ENCODE peak calls at places on chromosomes 2 and 18, in four cellular contexts. One of them, this sample, is unnamed.

GRCh38 chr18:48990497-48991298 is 39.9 kb upstream of the SMAD7 start:
- DNase-seq in astrocyte of the spinal cord: peak; percentile 52
- DNase-seq in cardiac fibroblast: no peak
- DNase-seq in cardiac muscle cell: no peak
- DNase-seq in this sample: peak; percentile 61

GRCh38 chr2:20488136-20488705 is 41.3 kb downstream of the RHOB start:
- DNase-seq in cardiac fibroblast: no peak
- DNase-seq in cardiac muscle cell: no peak
- DNase-seq in astrocyte of the spinal cord: peak; percentile 39
- DNase-seq in this sample: no peak

GRCh38 chr18:55783921-55784320 is 195.9 kb upstream of the TCF4 start:
- DNase-seq in astrocyte of the spinal cord: no peak
- DNase-seq in cardiac muscle cell: no peak
- DNase-seq in cardiac fibroblast: no peak
- DNase-seq in this sample: no peak

GRCh38 chr2:33620-34019 is 12.7 kb downstream of the FAM110C start:
- DNase-seq in cardiac fibroblast: no peak
- DNase-seq in cardiac muscle cell: no peak
- DNase-seq in astrocyte of the spinal cord: no peak
- DNase-seq in this sample: no peak

GRCh38 chr2:185921048-185921756 is 182.6 kb downstream of the FSIP2 start:
- DNase-seq in cardiac fibroblast: no peak
- DNase-seq in cardiac muscle cell: no peak
- DNase-seq in astrocyte of the spinal cord: no peak
- DNase-seq in this sample: no peak

GRCh38 chr2:205858781-205859478 is 176.6 kb downstream of the NRP2 start:
- DNase-seq in cardiac muscle cell: no peak
- DNase-seq in cardiac fibroblast: peak; percentile 12
- DNase-seq in astrocyte of the spinal cord: no peak
- DNase-seq in this sample: peak; percentile 72

GRCh38 chr2:176088048-176088936 is 4.2 kb upstream of the HOXD13 start:
- DNase-seq in astrocyte of the spinal cord: peak; percentile 35
- DNase-seq in cardiac fibroblast: peak; percentile 46
- DNase-seq in cardiac muscle cell: peak; percentile 77
- DNase-seq in this sample: peak; percentile 31

GRCh38 chr2:134508396-134508795 is 210.4 kb downstream of the TMEM163 start:
- DNase-seq in astrocyte of the spinal cord: no peak
- DNase-seq in cardiac muscle cell: no peak
- DNase-seq in cardiac fibroblast: no peak
- DNase-seq in this sample: no peak

GRCh38 chr2:163157891-163158511 is 319.4 kb upstream of the KCNH7 start:
- DNase-seq in cardiac fibroblast: peak; percentile 48
- DNase-seq in astrocyte of the spinal cord: peak; percentile 76
- DNase-seq in cardiac muscle cell: no peak
- DNase-seq in this sample: peak; percentile 33
- H3K4me3 ChIP-seq in cardiac fibroblast: no peak overlapping the region
- H3K4me3 ChIP-seq in astrocyte of the spinal cord: no peak overlapping the region
- H3K4me3 ChIP-seq in cardiac muscle cell: no peak overlapping the region
- H3K4me3 ChIP-seq in this sample: no peak overlapping the region

DNA sequence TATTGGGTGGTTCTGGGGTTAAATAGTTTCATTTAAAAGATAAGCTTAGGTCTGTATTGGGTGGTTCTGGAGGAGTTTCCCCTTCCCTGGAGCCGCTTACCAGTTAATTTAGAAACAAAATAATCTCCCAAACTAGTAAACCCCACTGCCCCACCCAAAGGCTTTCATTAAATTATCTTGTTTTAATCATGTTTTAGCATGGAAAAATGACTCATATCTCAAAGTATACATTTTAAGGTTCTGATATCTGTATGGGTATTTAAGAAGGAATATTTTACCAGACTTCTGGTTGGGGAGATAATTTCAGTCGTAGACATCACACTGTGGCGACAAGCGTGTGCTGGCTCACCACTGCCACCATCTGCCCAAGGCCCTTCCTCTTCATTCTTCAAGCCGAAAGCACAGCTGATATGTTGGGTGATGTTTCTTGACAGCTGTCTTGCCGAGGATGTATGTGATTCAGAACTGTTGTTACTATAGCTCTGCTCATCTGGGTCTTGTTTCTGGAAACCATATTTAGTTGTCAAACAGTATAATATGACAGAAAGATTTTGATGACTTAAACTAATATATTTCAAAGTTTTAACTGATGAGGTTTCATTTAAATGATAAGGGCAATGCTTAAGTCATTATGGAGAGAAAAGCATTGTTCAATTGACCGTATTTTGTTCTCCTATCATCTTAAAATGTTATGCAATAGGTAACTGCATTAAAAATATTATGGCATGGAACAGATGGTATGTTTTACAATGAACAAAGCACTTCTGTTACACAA is 5.1 kb downstream of the FIGLA start:
- DNase-seq in cardiac fibroblast: peak; percentile 27
- DNase-seq in astrocyte of the spinal cord: no peak
- DNase-seq in cardiac muscle cell: peak; percentile 52
- DNase-seq in this sample: peak; percentile 54
- TF ChIP-seq CTCF in cardiac fibroblast: peak; percentile 48
- TF ChIP-seq CTCF in astrocyte of the spinal cord: peak; percentile 43
- TF ChIP-seq CTCF in cardiac muscle cell: peak; percentile 63
- TF ChIP-seq CTCF in this sample: peak; percentile 72

DNA sequence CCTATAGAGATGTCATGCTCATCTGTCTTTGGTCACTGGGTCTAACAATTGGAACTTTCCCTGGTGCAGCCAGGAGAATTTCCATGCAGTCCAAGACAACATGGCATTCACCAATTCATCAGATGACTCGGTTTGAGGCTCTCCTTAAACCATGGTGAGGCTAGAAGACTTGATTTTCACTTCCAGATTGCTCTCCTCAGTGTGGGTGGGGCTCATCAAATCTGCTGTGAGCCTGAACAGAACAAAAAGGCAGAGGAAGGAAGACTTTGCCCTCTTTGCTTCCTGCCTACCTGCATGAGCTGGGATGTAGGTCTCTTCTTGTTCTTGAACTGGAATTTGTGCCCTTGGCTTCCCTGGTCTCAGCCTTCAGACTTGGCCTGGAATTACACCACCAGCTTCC is 203.4 kb upstream of the TRIB2 start:
- DNase-seq in cardiac muscle cell: no peak
- DNase-seq in cardiac fibroblast: no peak
- DNase-seq in astrocyte of the spinal cord: no peak
- DNase-seq in this sample: no peak
- H3K4me3 ChIP-seq in cardiac muscle cell: no peak overlapping the region
- H3K4me3 ChIP-seq in cardiac fibroblast: no peak overlapping the region
- H3K4me3 ChIP-seq in astrocyte of the spinal cord: no peak overlapping the region
- H3K4me3 ChIP-seq in this sample: no peak overlapping the region

DNA sequence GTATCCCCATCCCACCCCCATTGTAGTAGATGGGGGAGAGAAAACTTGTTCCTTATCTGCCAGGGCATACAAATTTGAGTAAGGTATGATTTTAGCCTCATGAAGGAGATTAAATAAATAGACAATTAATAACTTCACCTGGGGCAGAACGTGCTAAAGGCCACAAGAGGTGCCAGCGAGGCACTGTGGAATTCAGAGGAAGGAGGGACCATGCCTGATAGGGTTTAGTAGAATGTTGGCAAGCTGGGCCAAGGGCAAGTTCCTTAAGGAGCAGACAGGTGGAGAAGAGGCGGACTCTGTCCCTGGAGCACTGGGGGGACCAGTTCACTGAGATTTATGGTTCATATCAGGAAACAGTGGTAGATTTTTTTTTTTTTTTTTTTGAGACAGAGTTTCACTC is 22.5 kb downstream of the STAMBP start:
- DNase-seq in cardiac fibroblast: no peak
- DNase-seq in cardiac muscle cell: no peak
- DNase-seq in astrocyte of the spinal cord: no peak
- DNase-seq in this sample: no peak
- TF ChIP-seq CTCF in cardiac fibroblast: peak; percentile 15
- TF ChIP-seq CTCF in cardiac muscle cell: peak; percentile 16
- TF ChIP-seq CTCF in astrocyte of the spinal cord: peak; percentile 24
- TF ChIP-seq CTCF in this sample: peak; percentile 7

GRCh38 chr18:68150976-68151375 is 563.9 kb downstream of the TMX3 start:
- DNase-seq in cardiac fibroblast: no peak
- DNase-seq in astrocyte of the spinal cord: no peak
- DNase-seq in cardiac muscle cell: no peak
- DNase-seq in this sample: no peak
- H3K4me3 ChIP-seq in cardiac fibroblast: no peak overlapping the region
- H3K4me3 ChIP-seq in astrocyte of the spinal cord: no peak overlapping the region
- H3K4me3 ChIP-seq in cardiac muscle cell: no peak overlapping the region
- H3K4me3 ChIP-seq in this sample: no peak overlapping the region

DNA sequence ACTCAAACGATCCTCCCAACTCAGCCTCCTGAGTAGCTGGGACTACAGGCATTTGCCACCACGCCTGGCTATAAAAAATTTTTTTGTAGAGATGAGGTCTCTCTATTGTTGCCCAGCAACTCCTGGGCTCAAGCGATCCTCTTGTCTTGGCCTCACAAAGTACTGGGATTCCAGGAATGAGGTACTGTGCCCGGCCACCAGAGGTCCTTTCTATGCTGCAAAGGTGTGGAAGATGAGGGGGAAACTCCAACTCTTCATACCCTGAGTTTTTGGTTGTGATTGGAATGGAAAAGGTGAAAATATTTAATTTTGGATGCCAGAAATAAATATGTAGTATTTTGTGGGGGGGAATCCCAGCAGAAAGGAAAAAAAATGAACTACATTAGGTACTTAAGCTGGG is 36.0 kb downstream of the MRPL33 start:
- DNase-seq in cardiac fibroblast: peak; percentile 58
- DNase-seq in cardiac muscle cell: peak; percentile 40
- DNase-seq in astrocyte of the spinal cord: peak; percentile 52
- DNase-seq in this sample: peak; percentile 40
- TF ChIP-seq CTCF in cardiac fibroblast: peak; percentile 76
- TF ChIP-seq CTCF in cardiac muscle cell: peak; percentile 68
- TF ChIP-seq CTCF in astrocyte of the spinal cord: peak; percentile 71
- TF ChIP-seq CTCF in this sample: peak; percentile 67